ENCODE peak calls at places on chromosomes 4 and X, in nine cellular contexts. O, B, X, N, Y, V, F, G and K are unnamed samples.

GRCh38 chr4:174402470-174403176 is 118.9 kb downstream of the CEP44 start:
- DNase-seq in O (no peak), B (no peak), X (peak; percentile 91), N (no peak), Y (no peak), V (no peak), F (no peak), G (no peak), K (no peak)

GRCh38 chr4:115110191-115111166 is 2.9 kb downstream of the NDST4 start:
- DNase-seq in O (no peak), B (no peak), X (peak; percentile 66), N (no peak), Y (no peak), V (no peak), F (no peak), G (no peak), K (no peak)

GRCh38 chr4:123613586-123614344 is 217.2 kb downstream of the SPRY1 start:
- DNase-seq in O (peak; percentile 26), B (no peak), X (no peak), N (no peak), Y (no peak), V (no peak), F (no peak), G (no peak), K (no peak)

GRCh38 chr4:75391489-75392166 is 122.6 kb downstream of the RCHY1 start:
- DNase-seq in O (no peak), B (no peak), X (no peak), N (peak; percentile 28), Y (no peak), V (no peak), F (no peak), G (no peak), K (no peak)

GRCh38 chr4:51836531-51836930 is 6.4 kb upstream of the DCUN1D4 start:
- DNase-seq in O (no peak), B (no peak), X (peak; percentile 50), N (no peak), Y (no peak), V (no peak), F (no peak), G (no peak), K (no peak)

GRCh38 chrX:103520391-103520790 is 1.1 kb upstream of the RAB40A start:
- DNase-seq in O (peak; percentile 71), B (no peak), X (peak; percentile 53), N (no peak), Y (no peak), V (no peak), F (no peak), G (no peak), K (no peak)

GRCh38 chr4:25563071-25563564 is 92.5 kb upstream of the SLC34A2 start:
- DNase-seq in O (no peak), B (no peak), X (no peak), N (no peak), Y (no peak), V (no peak), F (peak; percentile 83), G (no peak), K (no peak)

GRCh38 chr4:128565565-128566186 is 243.8 kb upstream of the JADE1 start:
- DNase-seq in O (no peak), B (no peak), X (peak; percentile 78), N (peak; percentile 33), Y (peak; percentile 49), V (peak; percentile 74), F (peak; percentile 69), G (peak; percentile 54), K (no peak)

GRCh38 chr4:128394778-128395177 is 107.2 kb upstream of the PGRMC2 start:
- DNase-seq in O (peak; percentile 36), B (no peak), X (no peak), N (no peak), Y (no peak), V (no peak), F (no peak), G (no peak), K (no peak)

GRCh38 chrX:110563276-110563675 is 204.6 kb downstream of the RTL9 start:
- DNase-seq in O (no peak), B (no peak), X (no peak), N (no peak), Y (no peak), V (no peak), F (no peak), G (no peak), K (no peak)

GRCh38 chr4:111540661-111541060 is 604.6 kb upstream of the FAM241A start:
- DNase-seq in O (no peak), B (no peak), X (no peak), N (no peak), Y (no peak), V (no peak), F (no peak), G (no peak), K (no peak)

GRCh38 chr4:145843148-145843547 is 95.5 kb downstream of the ZNF827 start:
- DNase-seq in O (peak; percentile 83), B (no peak), X (no peak), N (no peak), Y (no peak), V (no peak), F (no peak), G (no peak), K (no peak)

GRCh38 chr4:155759372-155760252 is 791 bp downstream of the GUCY1B1 start:
- DNase-seq in O (peak; percentile 16), B (peak; percentile 62), X (peak; percentile 36), N (no peak), Y (peak; percentile 20), V (peak; percentile 25), F (peak; percentile 79), G (peak; percentile 23), K (no peak)

GRCh38 chr4:46386570-46386969 is 3.4 kb downstream of the GABRA2 start:
- DNase-seq in O (no peak), B (no peak), X (peak; percentile 76), N (no peak), Y (no peak), V (no peak), F (no peak), G (no peak), K (no peak)

GRCh38 chrX:55907968-55908607 is 190.5 kb downstream of the RRAGB start:
- DNase-seq in O (no peak), B (no peak), X (peak; percentile 91), N (no peak), Y (peak; percentile 50), V (peak; percentile 58), F (peak; percentile 80), G (peak; percentile 76), K (peak; percentile 8)

GRCh38 chr4:5995901-5996623 is 22.2 kb downstream of the C4orf50 start:
- DNase-seq in O (no peak), B (peak; percentile 47), X (no peak), N (no peak), Y (no peak), V (no peak), F (peak; percentile 42), G (no peak), K (no peak)

GRCh38 chrX:22922961-22923360 is 76.8 kb upstream of the DDX53 start:
- DNase-seq in O (peak; percentile 60), B (no peak), X (no peak), N (no peak), Y (peak; percentile 10), V (no peak), F (no peak), G (no peak), K (no peak)

GRCh38 chrX:2464677-2465166 is 36.1 kb downstream of the DHRSX start:
- DNase-seq in O (no peak), B (no peak), X (peak; percentile 69), N (no peak), Y (no peak), V (no peak), F (no peak), G (no peak), K (no peak)

GRCh38 chr4:4386736-4387392 is at the start of gene NSG1:
- DNase-seq in O (peak; percentile 18), B (no peak), X (no peak), N (peak; percentile 53), Y (peak; percentile 62), V (no peak), F (no peak), G (no peak), K (peak; percentile 8)

GRCh38 chr4:82044141-82044993 is 329.4 kb downstream of the HNRNPD start:
- DNase-seq in O (peak; percentile 0), B (peak; percentile 65), X (peak; percentile 83), N (no peak), Y (peak; percentile 28), V (peak; percentile 66), F (peak; percentile 90), G (peak; percentile 38), K (no peak)

GRCh38 chr4:26893491-26893890 is 32.9 kb downstream of the STIM2 start:
- DNase-seq in O (peak; percentile 38), B (no peak), X (no peak), N (no peak), Y (no peak), V (no peak), F (no peak), G (no peak), K (no peak)

GRCh38 chrX:154372612-154373022 is 1.8 kb downstream of the FLNA start:
- DNase-seq in O (peak; percentile 65), B (no peak), X (peak; percentile 44), N (no peak), Y (no peak), V (no peak), F (no peak), G (no peak), K (no peak)

GRCh38 chr4:112926826-112927225 is 122.6 kb upstream of the ANK2 start:
- DNase-seq in O (no peak), B (no peak), X (no peak), N (no peak), Y (no peak), V (no peak), F (no peak), G (no peak), K (no peak)
- H3K36me3 ChIP-seq in O (no peaks in the 10 kb centered on the region), B (no peaks in the 10 kb centered on the region), X (no peaks in the 10 kb centered on the region), N (no peaks in the 10 kb centered on the region), Y (no peaks in the 10 kb centered on the region), V (no peaks in the 10 kb centered on the region), F (no peaks in the 10 kb centered on the region), G (no peaks in the 10 kb centered on the region), K (no peaks in the 10 kb centered on the region)

GRCh38 chr4:95093936-95094929 is 336.5 kb downstream of the BMPR1B start:
- DNase-seq in O (no peak), B (no peak), X (no peak), N (no peak), Y (no peak), V (no peak), F (no peak), G (no peak), K (no peak)
- H3K4me3 ChIP-seq in O (no peak overlapping the region), B (no peak overlapping the region), X (no peak overlapping the region), N (no peak overlapping the region), Y (no peak overlapping the region), V (no peak overlapping the region), F (no peak overlapping the region), G (no peak overlapping the region), K (no peak overlapping the region)

DNA sequence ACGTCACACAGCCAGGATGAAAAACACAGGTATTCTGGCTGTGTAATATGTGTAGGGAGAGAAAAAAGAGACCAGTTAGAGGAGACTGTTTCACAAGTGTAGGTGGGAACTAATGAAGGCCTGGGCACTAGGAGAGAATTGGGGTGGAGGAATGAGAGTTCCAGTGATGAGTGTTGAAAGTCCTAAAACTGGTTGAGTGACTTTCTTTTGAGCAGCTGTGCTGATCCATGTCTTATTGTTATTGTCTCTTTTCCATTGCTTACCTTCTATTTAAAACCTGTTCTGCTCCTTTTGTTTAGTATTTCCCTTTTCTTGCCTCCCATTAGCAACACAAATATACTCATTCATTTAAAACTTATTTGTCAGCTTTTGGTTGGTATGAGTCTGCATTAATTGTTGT is 88.7 kb downstream of the PDLIM5 start:
- DNase-seq in O (no peak), B (no peak), X (no peak), N (no peak), Y (no peak), V (no peak), F (no peak), G (no peak), K (no peak)
- H3K4me1 ChIP-seq in O (peaks cover 3% of the 10 kb centered on the region), B (peaks cover 54% of the 10 kb centered on the region), X (peaks cover 3% of the 10 kb centered on the region), N (no peaks in the 10 kb centered on the region), Y (no peaks in the 10 kb centered on the region), V (peaks cover 11% of the 10 kb centered on the region), F (peaks cover 27% of the 10 kb centered on the region), G (peaks cover 16% of the 10 kb centered on the region), K (no peaks in the 10 kb centered on the region)

GRCh38 chr4:119240568-119240967 is 28.1 kb downstream of the USP53 start:
- DNase-seq in O (no peak), B (no peak), X (no peak), N (no peak), Y (no peak), V (no peak), F (no peak), G (no peak), K (no peak)
- H3K36me3 ChIP-seq in O (peaks cover 6% of the 10 kb centered on the region), B (peaks cover 33% of the 10 kb centered on the region), X (no peaks in the 10 kb centered on the region), N (no peaks in the 10 kb centered on the region), Y (no peaks in the 10 kb centered on the region), V (peaks cover 7% of the 10 kb centered on the region), F (peaks cover 38% of the 10 kb centered on the region), G (peaks cover 6% of the 10 kb centered on the region), K (peaks cover 3% of the 10 kb centered on the region)